ENCODE peak calls at places on chromosomes 6 and 20, in five cellular contexts. O is HepG2, P is GM12878, D is A549, K is K562. W is an unnamed sample.
A peak's percentile ranks its signal among the peaks of the same experiment; 100 is the strongest.

GRCh38 chr6:44634321-44634720 is 246.8 kb downstream of the CDC5L start:
- DNase-seq in D (no peak), K (no peak), O (no peak), P (no peak), W (no peak)

GRCh38 chr20:50904067-50904570 is 27.1 kb downstream of the ADNP start:
- DNase-seq in K (no peak), D (no peak), O (no peak), P (no peak), W (no peak)

GRCh38 chr6:84082693-84083265 is 49.2 kb downstream of the MRAP2 start:
- DNase-seq in P (no peak), O (no peak), K (no peak), D (no peak), W (no peak)

GRCh38 chr20:50487397-50487796 is 22.8 kb upstream of the PTPN1 start:
- DNase-seq in O (no peak), K (no peak), P (no peak), D (no peak), W (no peak)

GRCh38 chr6:113634352-113635163 is 222.6 kb upstream of the MARCKS start:
- DNase-seq in K (no peak), P (peak; percentile 88), D (no peak), O (no peak), W (peak; percentile 87)

GRCh38 chr6:16868968-16869367 is 107.7 kb upstream of the ATXN1 start:
- DNase-seq in P (no peak), O (no peak), K (no peak), D (no peak), W (peak; percentile 34)

GRCh38 chr20:17782768-17783167 is 83.0 kb downstream of the BANF2 start:
- DNase-seq in O (no peak), D (no peak), K (no peak), P (no peak), W (no peak)

GRCh38 chr20:45307076-45307645 is 521 bp downstream of the RBPJL start:
- DNase-seq in P (no peak), O (no peak), D (no peak), K (no peak), W (no peak)

GRCh38 chr6:142331075-142331551 is 29.3 kb downstream of the ADGRG6 start:
- DNase-seq in D (no peak), O (peak; percentile 100), P (no peak), K (no peak), W (peak; percentile 84)

GRCh38 chr6:104710543-104711335 is 149.0 kb downstream of the HACE1 start:
- DNase-seq in D (no peak), K (no peak), O (no peak), P (no peak), W (peak; percentile 6)

GRCh38 chr6:149211046-149211571 is 106.4 kb upstream of the TAB2 start:
- DNase-seq in P (no peak), K (no peak), D (no peak), O (peak; percentile 35), W (peak; percentile 43)

GRCh38 chr20:9500121-9500911 is 14.1 kb upstream of the LAMP5 start:
- DNase-seq in O (no peak), P (no peak), K (no peak), D (no peak), W (peak; percentile 16)

GRCh38 chr6:83615025-83615999 is 93.6 kb downstream of the SNAP91 start:
- DNase-seq in D (peak; percentile 15), O (peak; percentile 18), P (no peak), K (peak; percentile 31), W (peak; percentile 37)

GRCh38 chr20:10713161-10713560 is 39.4 kb upstream of the JAG1 start:
- DNase-seq in O (no peak), D (no peak), K (no peak), P (no peak), W (no peak)

GRCh38 chr20:42792052-42792451 is 397.7 kb downstream of the PTPRT start:
- DNase-seq in O (no peak), K (no peak), D (no peak), P (no peak), W (no peak)

GRCh38 chr6:35140991-35141720 is at the start of gene TCP11:
- DNase-seq in P (no peak), K (peak; percentile 57), D (no peak), O (no peak), W (no peak)

GRCh38 chr6:387293-387694 is 4.3 kb upstream of the IRF4 start:
- DNase-seq in K (no peak), O (no peak), D (no peak), P (no peak), W (peak; percentile 54)

GRCh38 chr6:93423542-93423941 is 4.2 kb upstream of the EPHA7 start:
- DNase-seq in K (no peak), D (no peak), P (no peak), O (peak; percentile 62), W (no peak)

GRCh38 chr6:97586344-97586743 is 303.3 kb upstream of the MMS22L start:
- DNase-seq in D (no peak), P (no peak), K (no peak), O (peak; percentile 0), W (peak; percentile 49)

GRCh38 chr6:168030881-168031280 is 33.4 kb downstream of the KIF25 start:
- DNase-seq in O (no peak), P (no peak), D (no peak), K (no peak), W (no peak)

GRCh38 chr6:74879234-74879633 is 326.6 kb downstream of the COL12A1 start:
- DNase-seq in P (no peak), D (no peak), K (no peak), O (no peak), W (peak; percentile 95)

GRCh38 chr6:42007286-42007685 is 43.0 kb upstream of the TAF8 start:
- DNase-seq in O (no peak), P (no peak), K (no peak), D (no peak), W (no peak)

GRCh38 chr6:220736-221475 is 71.4 kb upstream of the DUSP22 start:
- DNase-seq in D (no peak), O (peak; percentile 27), K (no peak), P (peak; percentile 78), W (peak; percentile 72)

GRCh38 chr6:29746846-29747687 is 23.8 kb downstream of the HLA-F start:
- DNase-seq in P (no peak), O (no peak), D (no peak), K (peak; percentile 26), W (no peak)

GRCh38 chr6:142334294-142334693 is 32.5 kb downstream of the ADGRG6 start:
- DNase-seq in O (no peak), P (no peak), K (no peak), D (no peak), W (no peak)

GRCh38 chr20:7855545-7855944 is 84.7 kb downstream of the HAO1 start:
- DNase-seq in K (no peak), P (no peak), O (no peak), D (no peak), W (no peak)

GRCh38 chr6:148565931-148566663 is 180.7 kb upstream of the UST start:
- DNase-seq in P (no peak), K (no peak), D (no peak), O (no peak), W (peak; percentile 97)

GRCh38 chr6:169231790-169232506 is 21.7 kb downstream of the THBS2 start:
- DNase-seq in K (no peak), O (no peak), P (no peak), D (no peak), W (no peak)

GRCh38 chr6:167045828-167046580 is 46.8 kb downstream of the CEP43 start:
- DNase-seq in D (peak; percentile 10), O (peak; percentile 21), K (no peak), P (no peak), W (no peak)

GRCh38 chr6:2196079-2196679 is 49.2 kb downstream of the GMDS start:
- DNase-seq in O (peak; percentile 40), P (peak; percentile 13), K (peak; percentile 45), D (peak; percentile 13), W (peak; percentile 61)

GRCh38 chr6:147077251-147077650 is 127.0 kb upstream of the STXBP5 start:
- DNase-seq in D (no peak), P (no peak), K (no peak), O (no peak), W (no peak)

GRCh38 chr6:77040566-77041195 is 422.6 kb downstream of the HTR1B start:
- DNase-seq in D (no peak), P (no peak), K (no peak), O (no peak), W (peak; percentile 15)

GRCh38 chr6:136403166-136403980 is 113.7 kb upstream of the BCLAF1 start:
- DNase-seq in K (peak; percentile 44), O (no peak), D (peak; percentile 76), P (no peak), W (peak; percentile 97)

GRCh38 chr20:59891581-59891980 is 41.9 kb downstream of the SYCP2 start:
- DNase-seq in D (no peak), K (no peak), P (no peak), O (no peak), W (no peak)

GRCh38 chr6:20757761-20758160 is 223.5 kb downstream of the CDKAL1 start:
- DNase-seq in D (no peak), P (no peak), O (no peak), K (no peak), W (peak; percentile 79)
- TF ChIP-seq BHLHE40 in D (no peak), P (no peak), O (no peak), K (no peak), W (no peak)

DNA sequence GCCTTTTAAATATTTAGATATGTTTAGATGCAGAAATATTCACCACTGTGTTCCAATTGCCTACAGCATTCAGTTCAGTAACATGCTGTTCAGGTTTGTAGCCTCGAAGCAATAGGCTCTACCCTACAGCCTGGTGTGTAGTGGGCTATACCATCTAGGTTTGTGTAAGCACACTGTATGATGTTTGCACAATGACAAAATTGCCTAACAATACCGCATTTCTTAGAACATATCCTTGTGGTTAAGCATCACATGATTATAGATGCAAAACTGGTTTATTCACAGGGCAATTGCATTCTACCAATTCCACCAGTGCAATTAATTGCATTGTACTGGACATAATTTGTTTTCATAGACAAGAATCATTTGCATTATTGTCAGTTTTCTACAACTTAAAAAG is 7.9 kb upstream of the SLC22A16 start:
- DNase-seq in D (no peak), O (no peak), K (no peak), P (no peak), W (no peak)
- TF ChIP-seq RAD21 in D (no peak), O (no peak), K (no peak), P (no peak), W (no peak)

DNA sequence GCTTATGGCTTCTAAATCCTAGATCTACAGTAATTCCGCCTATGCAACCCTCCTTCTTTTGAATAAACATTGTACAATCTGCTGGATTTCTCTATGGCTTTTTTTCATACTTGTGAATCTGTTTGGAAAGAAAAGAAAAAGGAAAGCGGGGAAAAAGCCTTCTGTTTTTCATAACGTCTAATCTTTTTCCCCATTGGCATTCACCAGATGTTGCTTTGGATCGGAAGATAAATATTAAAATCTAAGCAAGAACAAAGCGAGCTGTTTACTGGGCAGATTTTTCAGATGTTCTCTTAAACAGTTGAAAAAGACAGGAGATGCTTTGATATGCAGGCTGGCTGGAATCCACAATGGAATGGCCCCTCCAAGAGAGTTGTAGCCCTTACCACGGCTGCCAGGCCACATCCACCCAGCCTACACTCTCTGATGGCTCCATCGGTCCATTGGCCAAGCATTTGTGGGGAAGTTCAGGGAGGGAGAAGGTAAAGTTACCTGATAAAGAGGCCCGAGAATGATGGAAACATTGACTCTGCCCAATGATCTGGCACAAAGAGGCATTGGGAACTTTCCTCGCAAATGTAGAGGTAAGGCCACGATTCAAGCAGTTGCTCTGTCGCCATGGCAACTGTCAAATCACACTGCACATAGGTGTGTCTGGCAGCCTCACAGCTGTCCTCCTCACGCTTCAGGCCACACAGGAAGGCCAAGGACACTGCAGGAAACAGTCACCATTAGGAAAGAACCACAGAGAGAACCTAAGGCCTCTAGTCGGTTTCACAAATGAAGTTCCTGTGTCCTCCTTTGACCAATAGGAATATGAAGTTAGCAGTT is 70.3 kb downstream of the PKHD1 start:
- DNase-seq in O (no peak), D (no peak), P (no peak), K (no peak), W (no peak)
- TF ChIP-seq BHLHE40 in O (no peak), D (no peak), P (no peak), K (no peak), W (no peak)

GRCh38 chr6:87029711-87030314 is 65.1 kb downstream of the CGA start:
- DNase-seq in P (no peak), O (peak; percentile 16), K (peak; percentile 52), D (peak; percentile 8), W (peak; percentile 72)
- TF ChIP-seq RAD21 in P (peak; percentile 48), O (no peak), K (peak; percentile 71), D (peak; percentile 50), W (peak; percentile 33)